ENCODE peak calls at places on chromosomes 12 and 14, in five cellular contexts. G is progenitor cell of endocrine pancreas, T is H9, U is nephron progenitor cell, D is fibroblast of mammary gland. O is an unnamed sample.

GRCh38 chr14:103144085-103144484 is 20.8 kb downstream of the TNFAIP2 start:
- DNase-seq in G (no peak), T (no peak), U (no peak), D (peak), O (peak)

GRCh38 chr14:59116984-59117415 is 71.5 kb upstream of the DAAM1 start:
- DNase-seq in G (no peak), T (no peak), U (no peak), D (peak), O (peak)

GRCh38 chr12:79534029-79534867 is 156.5 kb downstream of the PAWR start:
- DNase-seq in G (no peak), T (no peak), U (no peak), D (no peak), O (peak)

GRCh38 chr12:124381454-124382207 is 86.7 kb downstream of the RFLNA start:
- DNase-seq in G (no peak), T (no peak), U (no peak), D (peak), O (peak)

GRCh38 chr12:56137853-56138571 is 9.9 kb downstream of the ESYT1 start:
- DNase-seq in G (no peak), T (no peak), U (no peak), D (no peak), O (no peak)

GRCh38 chr12:89574736-89575208 is 48.9 kb upstream of the POC1B start:
- DNase-seq in G (no peak), T (no peak), U (no peak), D (peak), O (peak)

GRCh38 chr12:130396667-130397066 is 59.0 kb downstream of the PIWIL1 start:
- DNase-seq in G (no peak), T (no peak), U (no peak), D (no peak), O (no peak)

GRCh38 chr14:91349481-91350074 is 68.0 kb downstream of the CCDC88C start:
- DNase-seq in G (no peak), T (no peak), U (no peak), D (no peak), O (no peak)

GRCh38 chr12:70609739-70610491 is 27.3 kb downstream of the PTPRB start:
- DNase-seq in G (peak), T (peak), U (peak), D (peak), O (peak)

GRCh38 chr14:91324606-91324950 is 80.1 kb upstream of the GPR68 start:
- DNase-seq in G (no peak), T (no peak), U (no peak), D (no peak), O (no peak)

GRCh38 chr12:53052419-53053222 is 2.8 kb downstream of the TNS2 start:
- DNase-seq in G (no peak), T (no peak), U (no peak), D (peak), O (peak)

GRCh38 chr12:124915249-124916236 is 1.1 kb upstream of the UBC start:
- DNase-seq in G (no peak), T (peak), U (no peak), D (peak), O (peak)

GRCh38 chr12:109299849-109300248 is 9.2 kb downstream of the FOXN4 start:
- DNase-seq in G (no peak), T (no peak), U (no peak), D (no peak), O (no peak)

GRCh38 chr12:110972870-110973269 is 52.5 kb upstream of the MYL2 start:
- DNase-seq in G (no peak), T (no peak), U (no peak), D (no peak), O (no peak)

GRCh38 chr12:68886636-68887572 is 46.1 kb downstream of the CPM start:
- DNase-seq in G (no peak), T (no peak), U (no peak), D (no peak), O (no peak)

GRCh38 chr12:106953352-106954260 is 2.1 kb upstream of the TMEM263 start:
- DNase-seq in G (no peak), T (no peak), U (no peak), D (peak), O (peak)

GRCh38 chr12:11787921-11788849 is 138.7 kb downstream of the ETV6 start:
- DNase-seq in G (no peak), T (no peak), U (no peak), D (no peak), O (no peak)

GRCh38 chr14:22537436-22538310 is 51.4 kb downstream of the DAD1 start:
- DNase-seq in G (no peak), T (no peak), U (no peak), D (no peak), O (no peak)

GRCh38 chr12:47775100-47775911 is 2.3 kb downstream of the SLC48A1 start:
- DNase-seq in G (no peak), T (no peak), U (no peak), D (peak), O (peak)

GRCh38 chr12:64782181-64782580 is 23.0 kb upstream of the GNS start:
- DNase-seq in G (no peak), T (no peak), U (no peak), D (no peak), O (no peak)

GRCh38 chr14:94009767-94010166 is 12.7 kb downstream of the CCDC197 start:
- DNase-seq in G (no peak), T (no peak), U (no peak), D (peak), O (peak)

GRCh38 chr14:50421499-50421898 is 24.8 kb upstream of the CDKL1 start:
- DNase-seq in G (no peak), T (no peak), U (no peak), D (no peak), O (no peak)

GRCh38 chr14:100827751-100828447 is 2.0 kb downstream of the MEG3 start:
- DNase-seq in G (no peak), T (no peak), U (no peak), D (peak), O (peak)

GRCh38 chr12:51951843-51952722 is 584 bp downstream of the ACVR1B start:
- DNase-seq in G (peak), T (peak), U (peak), D (no peak), O (no peak)

GRCh38 chr12:27606986-27607385 is 83.0 kb downstream of the PPFIBP1 start:
- DNase-seq in G (no peak), T (no peak), U (no peak), D (no peak), O (no peak)

GRCh38 chr12:7498832-7499231 is 4.7 kb downstream of the CD163 start:
- DNase-seq in G (no peak), T (no peak), U (no peak), D (peak), O (peak)

GRCh38 chr12:131905081-131905639 is 10.7 kb downstream of the ULK1 start:
- DNase-seq in G (no peak), T (no peak), U (no peak), D (no peak), O (no peak)

GRCh38 chr14:105199093-105199492 is 18.0 kb upstream of the NUDT14 start:
- DNase-seq in G (no peak), T (no peak), U (no peak), D (peak), O (peak)
- TF ChIP-seq CTCF in G (no peak), T (no peak), U (no peak), D (no peak), O (no peak)

GRCh38 chr12:63445266-63445665 is 223.0 kb downstream of the DPY19L2 start:
- DNase-seq in G (no peak), T (no peak), U (no peak), D (no peak), O (no peak)
- TF ChIP-seq CTCF in G (no peak), T (no peak), U (no peak), D (no peak), O (no peak)

DNA sequence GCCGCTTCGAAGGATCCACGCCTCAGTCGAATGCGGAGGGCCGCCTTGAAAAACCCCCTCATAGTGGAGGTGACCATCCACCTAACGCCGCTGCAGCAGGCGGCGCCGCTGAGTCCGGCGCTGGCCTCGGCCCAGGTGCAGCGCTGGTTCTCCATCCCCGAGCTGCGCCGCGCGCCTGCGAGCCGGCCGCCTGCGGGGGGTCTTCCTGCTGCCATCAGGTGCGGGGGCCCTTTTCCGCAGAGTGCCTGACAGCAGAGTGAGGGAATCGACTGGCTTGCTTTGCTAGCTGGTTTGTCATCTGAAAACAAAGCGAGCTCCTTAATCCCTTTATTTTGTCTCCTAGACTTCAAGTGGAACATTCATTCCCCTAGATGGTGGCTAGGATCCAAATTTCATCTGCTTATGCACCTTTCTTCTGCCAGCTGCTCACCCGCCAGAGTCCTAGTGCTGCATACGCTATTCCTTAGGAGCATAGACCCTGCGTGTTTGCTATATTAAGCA is 10.4 kb upstream of the DNAL1 start:
- DNase-seq in G (peak), T (peak), U (no peak), D (peak), O (no peak)
- TF ChIP-seq CTCF in G (peak), T (peak), U (no peak), D (peak), O (peak)

GRCh38 chr12:92539966-92540791 is 162.6 kb upstream of the PLEKHG7 start:
- DNase-seq in G (no peak), T (peak), U (peak), D (no peak), O (no peak)
- TF ChIP-seq CTCF in G (no peak), T (peak), U (no peak), D (no peak), O (no peak)

GRCh38 chr14:65170768-65171251 is 68.5 kb upstream of the MAX start:
- DNase-seq in G (no peak), T (peak), U (peak), D (peak), O (peak)
- TF ChIP-seq CTCF in G (peak), T (peak), U (peak), D (peak), O (peak)

GRCh38 chr12:2680676-2681039 is 114.1 kb upstream of the FKBP4 start:
- DNase-seq in G (no peak), T (peak), U (no peak), D (no peak), O (no peak)

GRCh38 chr12:2681426-2682205 is 113.2 kb upstream of the FKBP4 start:
- DNase-seq in G (no peak), T (peak), U (no peak), D (no peak), O (no peak)

GRCh38 chr12:2683283-2684025 is 111.3 kb upstream of the FKBP4 start:
- DNase-seq in G (no peak), T (peak), U (no peak), D (peak), O (no peak)

GRCh38 chr12:2679816-2680675 is 114.7 kb upstream of the FKBP4 start:
- DNase-seq in G (no peak), T (peak), U (no peak), D (no peak), O (no peak)

GRCh38 chr12:2682301-2683282 is 112.2 kb upstream of the FKBP4 start:
- DNase-seq in G (no peak), T (peak), U (peak), D (peak), O (peak)
- TF ChIP-seq CTCF in G (peak), T (peak), U (peak), D (peak), O (no peak)

DNA sequence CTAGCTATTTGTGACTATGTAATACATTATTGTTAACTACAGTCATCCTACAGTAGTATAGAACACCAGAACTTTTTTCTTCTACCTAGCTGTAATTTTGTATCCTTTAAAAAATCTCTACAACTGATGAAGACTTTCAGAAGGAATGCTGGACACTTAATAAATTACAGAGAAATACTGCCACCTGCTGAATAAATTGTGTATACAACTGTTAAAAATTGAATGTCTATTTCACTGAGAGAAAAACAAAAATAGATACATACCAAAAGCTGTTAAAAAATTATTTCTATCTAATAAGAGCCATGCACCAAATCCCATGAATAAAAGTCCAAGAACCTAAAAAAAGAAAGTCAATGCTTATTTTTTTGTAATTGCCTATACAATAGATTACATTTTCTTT is 6.6 kb downstream of the TSPAN19 start:
- DNase-seq in G (no peak), T (no peak), U (no peak), D (peak), O (peak)
- TF ChIP-seq CTCF in G (peak), T (peak), U (peak), D (peak), O (peak)

GRCh38 chr14:66623838-66624237 is 115.9 kb downstream of the GPHN start:
- DNase-seq in G (no peak), T (no peak), U (no peak), D (no peak), O (no peak)
- TF ChIP-seq CTCF in G (no peak), T (no peak), U (no peak), D (no peak), O (no peak)

GRCh38 chr12:57852620-57853509 is 6.3 kb upstream of the CTDSP2 start:
- DNase-seq in G (peak), T (peak), U (peak), D (no peak), O (peak)
- TF ChIP-seq CTCF in G (peak), T (peak), U (peak), D (no peak), O (peak)